ENCODE peak calls at places on chromosomes 4 and X, in ten cellular contexts. S is suprapubic skin; L is tibial artery; H is CD4-positive, alpha-beta T cell; G is mammary epithelial cell; Z is stomach; X is neuronal stem cell; W is cardiac muscle cell; I is GM23338; J is lower lobe of right lung. Q is an unnamed sample.

GRCh38 chr4:8380511-8381415 is 59.8 kb downstream of the ACOX3 start:
- DNase-seq in S (no peak), L (no peak), H (no peak), G (no peak), Z (no peak), X (no peak), W (no peak), I (no peak), J (no peak), Q (no peak)

GRCh38 chr4:169253904-169254303 is 16.9 kb downstream of the SH3RF1 start:
- DNase-seq in S (no peak), L (no peak), H (no peak), G (peak; percentile 46), Z (no peak), X (no peak), W (peak; percentile 57), I (no peak), J (no peak), Q (no peak)

GRCh38 chr4:74094227-74094626 is 4.8 kb downstream of the CXCL2 start:
- DNase-seq in S (no peak), L (no peak), H (no peak), G (no peak), Z (no peak), X (no peak), W (no peak), I (no peak), J (no peak), Q (no peak)

GRCh38 chr4:23957465-23957864 is 67.6 kb upstream of the PPARGC1A start:
- DNase-seq in S (no peak), L (no peak), H (no peak), G (no peak), Z (no peak), X (no peak), W (no peak), I (no peak), J (no peak), Q (no peak)

GRCh38 chrX:75781618-75782017 is 3.4 kb downstream of the MAGEE2 start:
- DNase-seq in S (no peak), L (no peak), H (no peak), G (no peak), Z (no peak), X (peak; percentile 0), W (no peak), I (peak; percentile 1), J (no peak), Q (peak; percentile 50)

GRCh38 chrX:40449956-40450701 is 130.6 kb upstream of the ATP6AP2 start:
- DNase-seq in S (no peak), L (no peak), H (no peak), G (no peak), Z (no peak), X (no peak), W (no peak), I (no peak), J (no peak), Q (no peak)

GRCh38 chr4:126541820-126542219 is 1090.9 kb upstream of the INTU start:
- DNase-seq in S (no peak), L (no peak), H (no peak), G (no peak), Z (no peak), X (no peak), W (peak; percentile 1), I (no peak), J (no peak), Q (no peak)

GRCh38 chr4:8419222-8420041 is 21.1 kb downstream of the ACOX3 start:
- DNase-seq in S (no peak), L (no peak), H (no peak), G (no peak), Z (no peak), X (no peak), W (peak; percentile 63), I (no peak), J (no peak), Q (no peak)

GRCh38 chr4:26083987-26084386 is 170.0 kb downstream of the SMIM20 start:
- DNase-seq in S (no peak), L (no peak), H (no peak), G (peak; percentile 80), Z (no peak), X (no peak), W (peak; percentile 45), I (no peak), J (no peak), Q (no peak)

GRCh38 chr4:23932186-23932585 is 42.3 kb upstream of the PPARGC1A start:
- DNase-seq in S (no peak), L (no peak), H (no peak), G (no peak), Z (no peak), X (no peak), W (no peak), I (peak; percentile 64), J (no peak), Q (no peak)

GRCh38 chr4:124455671-124456070 is 256.9 kb downstream of the ANKRD50 start:
- DNase-seq in S (no peak), L (no peak), H (no peak), G (no peak), Z (no peak), X (no peak), W (no peak), I (no peak), J (no peak), Q (no peak)

DNA sequence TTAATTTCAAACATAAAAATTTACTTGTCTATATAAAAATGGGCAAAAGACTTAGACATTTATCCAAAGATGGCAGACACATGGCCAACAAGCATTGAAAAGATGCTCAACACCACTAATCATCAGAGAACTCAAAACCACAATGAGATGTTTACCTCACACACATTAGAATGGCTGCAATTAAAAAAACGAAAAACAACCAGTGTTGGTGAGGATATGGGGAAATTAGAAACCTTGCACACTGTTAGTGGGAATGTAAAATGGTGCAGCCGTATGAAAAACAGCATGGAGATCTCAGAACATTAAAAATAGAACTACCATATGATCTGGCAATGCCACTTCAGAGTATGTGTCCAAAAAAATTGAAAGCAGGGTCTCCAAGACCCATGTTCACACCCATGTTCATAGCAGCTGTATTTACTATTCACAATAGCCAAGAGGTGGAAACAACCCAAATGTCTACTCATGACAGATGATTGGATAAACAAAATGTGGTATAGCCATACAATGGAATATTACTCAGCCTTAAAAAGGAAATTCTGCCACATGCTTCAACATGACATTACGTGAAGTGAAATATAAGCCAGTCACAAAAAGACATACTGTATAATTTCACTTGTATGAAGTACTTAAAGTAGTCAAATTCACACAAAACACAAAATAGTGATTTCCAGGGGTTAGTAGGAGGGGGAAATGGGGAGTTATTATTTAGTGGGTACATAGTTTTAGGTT is 146.2 kb downstream of the SOWAHB start:
- DNase-seq in S (no peak), L (no peak), H (no peak), G (no peak), Z (no peak), X (no peak), W (no peak), I (no peak), J (no peak), Q (no peak)
- H3K27ac ChIP-seq in S (no peak overlapping the region), L (peak overlapping the region; percentile 22), H (no peak overlapping the region), G (no peak overlapping the region), Z (no peak overlapping the region), X (no peak overlapping the region), W (no peak overlapping the region), I (no peak overlapping the region), J (no peak overlapping the region), Q (no peak overlapping the region)

GRCh38 chrX:119389214-119389613 is 9.9 kb upstream of the SLC25A43 start:
- DNase-seq in S (no peak), L (no peak), H (no peak), G (no peak), Z (no peak), X (no peak), W (no peak), I (no peak), J (no peak), Q (no peak)

GRCh38 chrX:119393144-119393543 is 6.0 kb upstream of the SLC25A43 start:
- DNase-seq in S (no peak), L (no peak), H (no peak), G (no peak), Z (no peak), X (no peak), W (no peak), I (no peak), J (no peak), Q (no peak)

GRCh38 chrX:119391279-119391678 is 7.9 kb upstream of the SLC25A43 start:
- DNase-seq in S (no peak), L (no peak), H (no peak), G (peak; percentile 16), Z (peak; percentile 29), X (no peak), W (peak; percentile 55), I (peak; percentile 41), J (no peak), Q (no peak)

DNA sequence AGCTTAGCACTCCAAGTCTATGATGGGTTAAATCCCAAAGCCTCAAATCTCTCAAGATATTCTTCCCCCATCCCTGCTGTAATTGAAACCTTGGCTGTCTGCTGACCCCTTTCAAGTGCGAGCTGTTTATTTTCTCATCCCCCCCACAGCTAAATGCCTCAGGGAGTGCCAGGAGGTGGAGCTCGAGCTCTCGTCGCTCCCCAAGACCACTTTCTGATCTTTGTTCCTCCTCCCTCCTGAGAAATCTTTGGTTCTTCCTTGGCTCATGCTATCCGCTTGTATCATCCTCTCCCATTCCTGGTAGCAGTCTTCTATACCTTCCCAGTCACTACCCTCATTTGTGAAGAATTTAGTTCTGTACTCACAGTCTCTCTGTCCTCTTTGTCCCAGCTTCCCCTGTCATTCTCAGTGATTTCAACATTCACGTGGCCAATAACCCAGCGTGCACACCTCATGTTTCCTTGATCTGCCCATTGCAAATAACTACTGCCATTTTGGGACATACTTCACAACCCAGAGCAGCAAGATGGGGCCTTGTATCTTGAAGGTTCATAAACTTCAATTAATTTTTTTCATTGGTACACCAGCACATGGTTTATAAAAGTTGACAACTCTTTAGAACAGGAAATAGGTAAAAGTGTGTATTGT is 9.2 kb upstream of the SLC25A43 start:
- DNase-seq in S (no peak), L (no peak), H (no peak), G (no peak), Z (no peak), X (no peak), W (no peak), I (peak; percentile 29), J (no peak), Q (no peak)
- H3K27ac ChIP-seq in S (no peak overlapping the region), L (no peak overlapping the region), H (no peak overlapping the region), G (no peak overlapping the region), Z (peak overlapping the region; percentile 26), X (no peak overlapping the region), W (no peak overlapping the region), I (no peak overlapping the region), J (no peak overlapping the region), Q (no peak overlapping the region)

GRCh38 chr4:88458091-88458740 is 1.3 kb downstream of the HERC5 start:
- DNase-seq in S (no peak), L (no peak), H (no peak), G (no peak), Z (no peak), X (no peak), W (no peak), I (no peak), J (no peak), Q (no peak)
- H3K27ac ChIP-seq in S (no peak overlapping the region), L (peak overlapping the region; percentile 88), H (no peak overlapping the region), G (no peak overlapping the region), Z (peak overlapping the region; percentile 89), X (no peak overlapping the region), W (no peak overlapping the region), I (no peak overlapping the region), J (no peak overlapping the region), Q (no peak overlapping the region)

DNA sequence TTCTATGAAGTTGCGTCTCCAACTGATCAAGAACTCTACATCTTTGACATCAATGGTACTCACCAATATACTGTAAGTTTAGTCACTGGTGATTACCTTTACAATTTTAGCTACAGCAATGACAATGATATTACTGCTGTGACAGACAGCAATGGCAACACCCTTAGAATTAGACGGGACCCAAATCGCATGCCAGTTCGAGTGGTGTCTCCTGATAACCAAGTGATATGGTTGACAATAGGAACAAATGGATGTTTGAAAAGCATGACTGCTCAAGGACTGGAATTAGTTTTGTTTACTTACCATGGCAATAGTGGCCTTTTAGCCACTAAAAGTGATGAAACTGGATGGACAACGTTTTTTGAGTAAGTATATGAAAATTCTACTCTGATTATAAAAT is 162.3 kb downstream of the DCTD start:
- DNase-seq in S (no peak), L (no peak), H (no peak), G (no peak), Z (no peak), X (no peak), W (no peak), I (no peak), J (no peak), Q (no peak)
- H3K27ac ChIP-seq in S (no peak overlapping the region), L (no peak overlapping the region), H (no peak overlapping the region), G (no peak overlapping the region), Z (no peak overlapping the region), X (no peak overlapping the region), W (no peak overlapping the region), I (no peak overlapping the region), J (no peak overlapping the region), Q (no peak overlapping the region)

Q was measured in caudate nucleus.